ENCODE peak calls at places on chromosomes 11 and 22, in nine cellular contexts. G is IMR-90, I is mesenchymal stem cell, L is GM23248, O is Peyer's patch, P is left lung, A is body of pancreas, V is A549, E is fibroblast of lung. Y is an unnamed sample. For H3K4me1, the result is how much of the 10 kb centered on the place peaks cover.

GRCh38 chr22:43205748-43206514 is 19.0 kb upstream of the TTLL12 start:
- DNase-seq in G (no peak), A (no peak), E (no peak), L (no peak), V (no peak), I (no peak), P (peak), O (no peak), Y (no peak)

GRCh38 chr11:117180020-117180419 is 1.5 kb downstream of the SIDT2 start:
- DNase-seq in I (peak), A (no peak), P (no peak), O (peak), V (no peak), E (no peak), L (peak), G (no peak), Y (no peak)

GRCh38 chr11:84747871-84748270 is 879.3 kb downstream of the DLG2 start:
- DNase-seq in O (no peak), I (no peak), G (no peak), P (no peak), A (no peak), L (no peak), V (no peak), E (no peak), Y (no peak)

GRCh38 chr22:50039669-50040458 is 18.2 kb downstream of the TTLL8 start:
- DNase-seq in O (no peak), G (no peak), P (peak), V (no peak), I (no peak), A (no peak), L (no peak), E (no peak), Y (no peak)

GRCh38 chr11:131491503-131491902 is 121.1 kb downstream of the NTM start:
- DNase-seq in V (no peak), G (peak), A (no peak), E (peak), O (no peak), P (no peak), I (peak), L (peak), Y (no peak)

GRCh38 chr22:36430863-36431262 is 43.1 kb upstream of the MYH9 start:
- DNase-seq in G (peak), L (peak), P (no peak), O (no peak), I (peak), A (no peak), V (no peak), E (no peak), Y (no peak)

GRCh38 chr11:34649597-34649996 is 28.7 kb downstream of the EHF start:
- DNase-seq in G (no peak), P (no peak), E (no peak), L (no peak), A (no peak), V (no peak), I (no peak), O (peak), Y (no peak)

GRCh38 chr22:36191106-36191836 is 10.3 kb downstream of the APOL4 start:
- DNase-seq in L (peak), P (no peak), G (peak), A (no peak), I (no peak), V (no peak), E (peak), O (no peak), Y (no peak)

GRCh38 chr11:36702330-36703054 is 104.5 kb upstream of the RAG2 start:
- DNase-seq in G (peak), L (peak), I (peak), A (peak), E (peak), P (no peak), O (peak), V (peak), Y (peak)

GRCh38 chr22:28904211-28904808 is 20.9 kb downstream of the ZNRF3 start:
- DNase-seq in A (no peak), E (peak), P (no peak), O (no peak), G (peak), I (peak), L (peak), V (no peak), Y (no peak)

GRCh38 chr22:19477321-19478085 is 1.5 kb downstream of the UFD1 start:
- DNase-seq in P (no peak), G (peak), I (no peak), L (peak), O (no peak), E (peak), A (no peak), V (no peak), Y (no peak)

GRCh38 chr22:28425211-28425610 is 254.4 kb downstream of the TTC28 start:
- DNase-seq in A (no peak), G (no peak), L (no peak), O (no peak), P (no peak), E (no peak), V (no peak), I (peak), Y (no peak)

GRCh38 chr11:11607772-11608171 is 14.0 kb downstream of the GALNT18 start:
- DNase-seq in E (no peak), V (no peak), I (no peak), P (no peak), G (no peak), L (peak), A (no peak), O (no peak), Y (no peak)

GRCh38 chr11:133841279-133842043 is 3.9 kb downstream of the SPATA19 start:
- DNase-seq in P (no peak), A (no peak), L (no peak), V (no peak), E (no peak), O (no peak), I (no peak), G (no peak), Y (no peak)

GRCh38 chr11:3133456-3134217 is 31.5 kb downstream of the OSBPL5 start:
- DNase-seq in G (no peak), I (no peak), V (no peak), P (peak), O (no peak), A (no peak), E (no peak), L (no peak), Y (no peak)

GRCh38 chr11:287821-288327 is 1.1 kb upstream of the PGGHG start:
- DNase-seq in G (no peak), A (no peak), O (peak), L (no peak), I (no peak), V (no peak), E (no peak), P (peak), Y (peak)

GRCh38 chr22:39360674-39361413 is 11.1 kb downstream of the SYNGR1 start:
- DNase-seq in I (no peak), P (no peak), A (peak), L (no peak), V (no peak), E (no peak), G (no peak), O (no peak), Y (peak)

GRCh38 chr11:104043137-104043536 is 6.7 kb downstream of the DDI1 start:
- DNase-seq in G (peak), A (no peak), I (no peak), P (no peak), V (no peak), E (no peak), L (no peak), O (no peak), Y (peak)

GRCh38 chr11:19087658-19088057 is 27.1 kb upstream of the MRGPRX2 start:
- DNase-seq in I (peak), L (peak), A (no peak), O (no peak), P (no peak), G (peak), V (no peak), E (peak), Y (no peak)

GRCh38 chr11:58898106-58898505 is 41.2 kb upstream of the GLYATL1 start:
- DNase-seq in A (no peak), G (no peak), I (no peak), L (no peak), O (no peak), V (no peak), E (no peak), P (no peak), Y (no peak)

GRCh38 chr11:1939006-1939626 is 8.0 kb upstream of the MRPL23 start:
- DNase-seq in P (peak), G (no peak), O (peak), E (no peak), V (no peak), L (peak), A (no peak), I (no peak), Y (peak)

GRCh38 chr22:49929553-49929979 is 11.1 kb downstream of the CRELD2 start:
- DNase-seq in G (no peak), E (no peak), O (peak), I (no peak), P (peak), L (peak), V (no peak), A (peak), Y (no peak)

GRCh38 chr11:86115542-86116385 is 46.9 kb upstream of the PICALM start:
- DNase-seq in P (no peak), O (no peak), I (no peak), A (no peak), G (peak), V (peak), E (no peak), L (peak), Y (no peak)

GRCh38 chr11:2180775-2181370 is 9.3 kb upstream of the TH start:
- DNase-seq in E (no peak), L (no peak), G (no peak), O (no peak), I (no peak), A (no peak), P (no peak), V (no peak), Y (no peak)

GRCh38 chr11:61911701-61912529 is 5.5 kb downstream of the RAB3IL1 start:
- DNase-seq in G (no peak), I (no peak), E (no peak), O (peak), A (peak), V (no peak), L (no peak), P (peak), Y (no peak)

GRCh38 chr11:113587318-113587739 is 112.1 kb upstream of the DRD2 start:
- DNase-seq in A (no peak), P (no peak), L (peak), G (peak), I (no peak), E (no peak), V (no peak), O (no peak), Y (no peak)

GRCh38 chr22:39529487-39529851 is 3.1 kb downstream of the RPS19BP1 start:
- DNase-seq in E (no peak), O (no peak), P (no peak), I (no peak), G (no peak), L (no peak), V (no peak), A (no peak), Y (no peak)

DNA sequence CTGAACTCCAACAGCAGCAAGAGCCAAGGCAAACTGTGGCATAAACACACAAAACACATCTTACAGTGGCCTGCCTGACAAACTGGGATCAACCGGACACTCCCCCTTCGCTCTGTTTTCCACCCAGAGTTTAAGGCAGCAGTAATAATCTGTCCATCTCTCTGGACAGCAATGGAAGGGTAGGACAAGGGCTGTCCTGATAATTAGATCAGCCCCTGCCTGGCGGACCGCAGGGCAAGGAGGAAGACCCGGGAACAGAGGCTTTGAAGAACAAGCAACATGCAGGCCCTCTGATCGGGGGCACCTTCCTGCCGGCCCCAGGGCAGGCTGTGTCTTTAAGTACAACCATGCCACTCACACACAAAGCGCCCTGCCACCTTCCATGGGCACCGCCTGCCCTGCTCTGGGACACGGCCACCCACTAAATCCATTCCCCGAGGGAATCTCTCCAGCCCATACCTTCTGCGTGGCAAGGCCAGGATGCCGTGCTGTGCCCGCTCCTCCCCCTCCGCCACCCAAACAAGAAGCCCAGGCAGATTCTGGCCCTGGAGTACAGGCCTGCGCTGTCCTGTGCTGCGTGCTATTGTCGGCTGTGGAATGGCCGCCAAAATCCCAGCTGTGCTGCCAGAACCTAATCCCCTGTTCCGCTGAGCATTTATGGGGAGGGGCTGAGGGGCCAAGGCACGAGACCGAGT is 38.8 kb downstream of the NUMA1 start:
- DNase-seq in L (peak), O (peak), E (peak), V (peak), G (peak), A (peak), P (peak), I (peak), Y (no peak)
- H3K4me1 ChIP-seq in L (under half), O (under half), E (under half), V (under half), G (under half), A (half or more), P (under half), I (under half), Y (under half)

GRCh38 chr22:26964642-26965041 is 307.3 kb downstream of the MIAT start:
- DNase-seq in P (no peak), E (no peak), L (no peak), A (no peak), I (no peak), V (no peak), G (no peak), O (no peak), Y (no peak)

GRCh38 chr22:26967282-26967681 is 309.9 kb downstream of the MIAT start:
- DNase-seq in I (no peak), E (no peak), P (no peak), V (no peak), L (no peak), A (no peak), G (no peak), O (no peak), Y (no peak)

GRCh38 chr22:26970809-26971394 is 313.5 kb downstream of the MIAT start:
- DNase-seq in L (no peak), I (no peak), O (no peak), G (no peak), P (no peak), V (no peak), A (no peak), E (no peak), Y (no peak)

GRCh38 chr22:26972281-26972680 is 314.9 kb downstream of the MIAT start:
- DNase-seq in P (no peak), L (peak), I (peak), A (no peak), O (no peak), V (no peak), G (no peak), E (no peak), Y (no peak)

GRCh38 chr22:26968873-26969272 is 311.5 kb downstream of the MIAT start:
- DNase-seq in G (no peak), I (no peak), E (no peak), O (no peak), P (no peak), A (no peak), L (peak), V (no peak), Y (no peak)
- H3K4me3 ChIP-seq in G (no peak), I (no peak), E (no peak), O (no peak), P (no peak), A (no peak), L (no peak), V (no peak), Y (no peak)

GRCh38 chr11:46295312-46295995 is 18.0 kb downstream of the CREB3L1 start:
- DNase-seq in A (peak), I (peak), E (peak), O (peak), L (peak), G (peak), P (peak), V (no peak), Y (no peak)

GRCh38 chr11:46294365-46295309 is 17.2 kb downstream of the CREB3L1 start:
- DNase-seq in O (no peak), G (peak), L (peak), A (no peak), E (peak), I (peak), P (peak), V (no peak), Y (no peak)

GRCh38 chr11:46298699-46299424 is 21.4 kb downstream of the CREB3L1 start:
- DNase-seq in P (no peak), O (no peak), G (peak), L (peak), I (peak), A (no peak), V (no peak), E (peak), Y (no peak)

GRCh38 chr11:46295996-46296519 is 18.6 kb downstream of the CREB3L1 start:
- DNase-seq in I (no peak), P (no peak), A (no peak), O (no peak), G (no peak), E (no peak), V (no peak), L (peak), Y (no peak)

GRCh38 chr11:46296520-46297448 is 19.3 kb downstream of the CREB3L1 start:
- DNase-seq in G (peak), I (peak), V (no peak), O (no peak), E (peak), L (peak), P (no peak), A (no peak), Y (peak)
- H3K4me1 ChIP-seq in G (half or more), I (half or more), V (half or more), O (under half), E (half or more), L (half or more), P (under half), A (under half), Y (under half)

GRCh38 chr11:75402002-75402773 is 2.9 kb downstream of the RPS3 start:
- DNase-seq in A (no peak), V (no peak), L (no peak), P (no peak), E (no peak), G (no peak), O (no peak), I (no peak), Y (no peak)

GRCh38 chr11:75400110-75400865 is 970 bp downstream of the RPS3 start:
- DNase-seq in V (no peak), A (no peak), O (no peak), P (no peak), I (peak), E (no peak), G (peak), L (peak), Y (no peak)

GRCh38 chr11:75403037-75403436 is 3.7 kb downstream of the RPS3 start:
- DNase-seq in V (no peak), G (no peak), E (no peak), O (no peak), P (no peak), A (no peak), I (no peak), L (peak), Y (no peak)

GRCh38 chr11:75399344-75400109 is at the start of gene RPS3:
- DNase-seq in E (peak), V (peak), P (peak), G (peak), L (peak), A (peak), I (peak), O (peak), Y (peak)

DNA sequence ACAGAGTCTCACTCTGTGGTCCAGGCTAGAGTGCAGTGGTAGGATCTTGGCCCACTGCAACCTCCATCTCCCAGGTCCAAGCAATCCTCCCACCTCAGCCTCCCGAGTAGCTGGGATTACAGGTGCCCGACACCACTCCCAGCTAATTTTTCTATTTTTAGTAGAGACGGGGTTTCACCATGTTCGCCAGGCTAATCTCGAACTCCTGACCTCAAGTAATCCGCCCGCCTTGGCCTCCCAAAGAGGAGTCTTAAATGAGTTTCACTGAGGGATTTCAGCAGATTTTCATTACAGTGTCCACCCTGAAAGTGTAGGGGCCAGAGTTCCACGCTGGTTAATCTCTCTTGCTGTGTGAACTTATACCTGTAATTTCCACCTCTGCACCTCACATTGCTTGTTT is 412 bp upstream of the RPS3 start:
- DNase-seq in O (no peak), E (no peak), A (no peak), V (no peak), L (no peak), P (no peak), G (no peak), I (no peak), Y (no peak)
- H3K4me3 ChIP-seq in O (no peak), E (peak), A (no peak), V (no peak), L (no peak), P (no peak), G (no peak), I (no peak), Y (no peak)

DNA sequence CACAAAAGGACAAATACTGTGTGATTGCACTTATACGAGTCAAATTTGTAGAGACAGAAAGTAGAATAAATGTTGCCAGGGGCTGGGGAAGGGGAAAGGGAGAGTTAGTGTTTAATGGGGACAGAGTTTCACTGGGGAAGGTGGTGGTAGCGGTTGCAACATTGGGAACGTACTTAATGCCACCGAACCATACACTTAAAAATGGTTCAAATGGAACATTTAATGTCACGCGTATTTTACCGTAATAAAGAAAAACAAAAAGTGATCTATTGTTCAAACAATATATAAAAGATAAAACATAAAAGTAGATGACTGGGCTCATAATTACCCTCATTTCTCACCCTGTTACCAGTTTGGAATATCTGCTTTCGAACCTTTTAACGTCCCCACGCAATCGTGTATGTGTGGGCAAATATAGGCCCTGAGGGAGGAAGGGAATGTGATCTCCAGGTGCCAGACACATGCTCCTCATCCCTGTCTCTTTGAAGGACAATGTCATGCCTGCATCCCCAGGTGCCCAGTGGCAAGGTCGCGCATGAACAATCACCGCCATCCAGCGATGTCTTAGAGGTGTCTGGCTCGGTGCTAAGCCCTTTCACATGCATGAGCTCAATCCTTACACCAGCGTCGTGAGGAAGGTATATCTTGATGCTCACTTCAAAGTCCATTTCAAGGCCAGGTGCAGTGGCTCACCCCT is 35.3 kb downstream of the LIF start:
- DNase-seq in I (no peak), E (no peak), L (no peak), V (no peak), O (no peak), G (no peak), P (no peak), A (no peak), Y (no peak)
- H3K4me1 ChIP-seq in I (under half), E (under half), L (under half), V (half or more), O (under half), G (under half), P (under half), A (under half), Y (half or more)

GRCh38 chr11:74168838-74169237 is 2.0 kb downstream of the C2CD3 start:
- DNase-seq in O (no peak), P (no peak), I (no peak), A (no peak), G (no peak), L (no peak), E (no peak), V (no peak), Y (no peak)
- H3K4me3 ChIP-seq in O (no peak), P (no peak), I (no peak), A (no peak), G (no peak), L (peak), E (no peak), V (peak), Y (no peak)

Y was measured in Caco-2.